ENCODE peak calls at places on chromosome 9, in five cellular contexts. X is heart left ventricle, V is aorta, U is keratinocyte, F is GM23248. G is an unnamed sample.

GRCh38 chr9:137666950-137667670 is 48.3 kb downstream of the EHMT1 start:
- DNase-seq in U (no peak), F (no peak), X (no peak), V (peak), G (no peak)

GRCh38 chr9:4424891-4425290 is 65.4 kb upstream of the SLC1A1 start:
- DNase-seq in U (no peak), X (no peak), V (no peak), F (peak), G (no peak)

GRCh38 chr9:6715755-6716643 is 41.8 kb upstream of the KDM4C start:
- DNase-seq in X (peak), U (no peak), F (peak), V (peak), G (no peak)

GRCh38 chr9:36165766-36166149 is 3.4 kb upstream of the CCIN start:
- DNase-seq in V (no peak), X (no peak), U (no peak), F (peak), G (no peak)

GRCh38 chr9:133786936-133787748 is 49.0 kb upstream of the SARDH start:
- DNase-seq in V (no peak), U (no peak), F (no peak), X (peak), G (no peak)

GRCh38 chr9:105475302-105475701 is 27.5 kb downstream of the FSD1L start:
- DNase-seq in U (no peak), V (no peak), F (peak), X (no peak), G (no peak)

GRCh38 chr9:27340876-27341540 is 44.1 kb upstream of the EQTN start:
- DNase-seq in F (no peak), U (no peak), X (no peak), V (no peak), G (no peak)

GRCh38 chr9:17810728-17811634 is 232.1 kb downstream of the SH3GL2 start:
- DNase-seq in F (peak), U (no peak), V (no peak), X (no peak), G (no peak)

GRCh38 chr9:3027260-3027659 is 183.4 kb upstream of the PUM3 start:
- DNase-seq in X (no peak), V (no peak), F (no peak), U (no peak), G (no peak)

GRCh38 chr9:132798817-132799790 is 79.0 kb downstream of the AK8 start:
- DNase-seq in X (no peak), F (no peak), V (peak), U (no peak), G (no peak)

GRCh38 chr9:31168161-31168560 is 1216.3 kb upstream of the ACO1 start:
- DNase-seq in X (no peak), U (peak), V (no peak), F (no peak), G (peak)

GRCh38 chr9:110048473-110048975 is 159.4 kb downstream of the C9orf152 start:
- DNase-seq in U (no peak), F (peak), X (peak), V (peak), G (no peak)

GRCh38 chr9:110049699-110050450 is 158.1 kb downstream of the C9orf152 start:
- DNase-seq in F (peak), V (peak), U (no peak), X (peak), G (no peak)

GRCh38 chr9:110047955-110048472 is 159.9 kb downstream of the C9orf152 start:
- DNase-seq in X (no peak), U (no peak), F (no peak), V (no peak), G (no peak)

GRCh38 chr9:110047232-110047954 is 160.6 kb downstream of the C9orf152 start:
- DNase-seq in F (no peak), U (no peak), V (no peak), X (no peak), G (no peak)

DNA sequence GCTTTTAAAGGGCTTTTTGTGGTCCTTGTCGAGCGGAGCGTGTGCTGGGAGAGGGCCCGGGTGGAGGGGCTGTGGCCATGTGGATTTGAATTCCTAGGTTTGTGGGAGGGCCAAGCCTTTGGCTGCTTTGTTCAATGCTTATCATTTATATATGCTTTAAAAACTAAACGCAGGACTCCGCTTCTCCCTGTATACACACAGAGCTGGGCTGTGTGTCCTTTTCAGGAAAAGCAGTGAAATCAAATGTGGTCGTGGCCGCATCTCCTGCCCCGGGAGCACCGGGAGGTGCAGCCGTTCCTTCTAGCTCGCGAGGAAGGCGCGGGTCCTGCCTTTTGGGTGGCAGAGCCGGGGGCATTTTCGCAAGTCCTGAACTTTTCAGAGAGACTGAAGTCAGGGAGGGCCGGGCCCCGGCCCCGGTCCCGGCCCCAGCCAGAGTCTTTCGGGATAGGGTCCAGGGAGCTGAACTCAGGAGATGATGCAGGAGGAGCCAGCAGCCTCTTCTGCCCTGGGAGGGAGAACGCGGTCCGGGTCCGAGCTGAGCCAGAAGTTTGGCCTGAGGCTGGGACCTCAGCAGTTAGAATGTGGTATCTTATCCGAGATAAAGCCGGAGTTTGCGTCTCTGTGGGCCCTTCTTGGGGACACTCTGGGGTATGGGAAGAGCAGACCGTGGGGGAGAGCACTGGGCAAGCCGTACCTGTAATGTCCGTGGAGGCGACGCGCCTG is 158.8 kb downstream of the C9orf152 start:
- DNase-seq in U (no peak), X (peak), V (peak), F (peak), G (no peak)
- H3K27ac ChIP-seq in U (peak), X (peak), V (no peak), F (peak), G (peak)

GRCh38 chr9:130282000-130282700 is 16.6 kb downstream of the HMCN2 start:
- DNase-seq in F (peak), V (no peak), X (no peak), U (no peak), G (no peak)
- H3K27ac ChIP-seq in F (no peak), V (no peak), X (peak), U (no peak), G (no peak)

DNA sequence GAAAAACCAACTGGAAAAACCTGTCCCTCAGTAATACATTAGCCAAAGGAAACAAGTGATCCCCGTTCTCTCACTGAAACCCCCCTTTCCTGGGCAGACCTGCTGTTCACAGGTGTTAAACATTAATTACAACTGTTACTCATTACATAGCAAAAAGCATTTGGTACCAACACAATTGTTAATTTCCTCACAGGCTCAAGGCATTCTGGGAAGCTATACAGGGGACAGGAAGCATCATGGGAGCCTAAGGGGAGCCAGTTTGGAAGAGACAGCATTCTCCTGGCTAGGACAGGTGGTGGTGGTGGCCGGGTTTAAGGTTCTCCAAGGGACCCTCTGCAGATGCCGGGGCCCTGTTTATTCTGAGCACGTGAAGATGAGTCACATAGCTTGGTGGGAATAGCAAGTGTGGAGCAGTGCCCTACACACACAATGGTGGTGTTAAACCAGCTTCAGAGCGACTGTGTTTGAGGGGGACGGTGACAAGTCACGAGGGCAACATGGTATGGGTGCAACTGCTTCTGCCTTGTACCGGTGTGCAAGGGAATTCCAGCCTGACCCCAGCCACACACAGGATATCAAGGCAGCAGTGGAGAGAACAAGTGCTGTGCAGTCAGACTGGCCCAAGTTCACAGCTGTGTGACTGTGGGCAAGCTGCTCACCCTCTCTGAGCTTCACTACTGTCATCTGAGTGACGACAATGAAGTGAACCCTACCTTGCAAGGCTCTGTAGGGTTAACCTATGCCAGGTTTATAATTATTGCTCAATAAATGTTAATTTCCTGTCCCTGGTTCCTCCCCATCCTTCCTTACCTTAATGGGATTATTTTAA is 62.7 kb upstream of the SLC25A51 start:
- DNase-seq in F (no peak), V (peak), X (peak), U (no peak), G (no peak)
- H3K27ac ChIP-seq in F (no peak), V (no peak), X (no peak), U (peak), G (peak)

DNA sequence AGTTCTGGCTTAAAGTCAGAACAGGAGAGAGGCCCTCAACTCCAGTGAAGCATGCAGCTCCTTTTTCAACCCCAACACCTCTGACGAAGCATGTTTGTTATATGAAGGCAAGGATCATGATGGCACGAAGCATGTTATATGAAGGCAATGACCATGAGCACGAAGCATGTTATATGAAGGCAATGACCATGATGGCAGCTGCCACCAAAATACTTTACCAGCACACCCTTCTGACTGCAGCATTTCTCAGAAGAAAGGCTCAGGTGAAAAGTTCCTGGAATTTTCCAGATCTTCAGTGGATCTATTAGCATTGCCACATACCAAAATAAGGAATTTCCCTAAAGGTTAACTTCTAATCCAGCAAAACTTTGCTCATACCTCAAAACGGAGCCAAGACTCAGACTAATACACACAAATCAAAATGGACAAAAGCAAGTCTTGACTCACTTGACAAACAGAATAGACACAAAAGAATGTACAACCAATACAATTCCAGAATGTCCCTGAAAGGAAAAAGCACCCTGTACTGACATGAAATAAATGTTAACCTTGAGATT is 217.4 kb downstream of the FANCC start:
- DNase-seq in U (no peak), V (no peak), X (no peak), F (peak), G (no peak)
- H3K27ac ChIP-seq in U (peak), V (no peak), X (peak), F (peak), G (peak)

GRCh38 chr9:123929177-123929869 is 603 bp downstream of the DENND1A start:
- DNase-seq in X (no peak), U (no peak), F (no peak), V (no peak), G (no peak)
- H3K27ac ChIP-seq in X (peak), U (peak), F (peak), V (no peak), G (peak)

GRCh38 chr9:69204869-69205268 is 30.8 kb downstream of the TJP2 start:
- DNase-seq in F (peak), V (no peak), X (no peak), U (no peak), G (no peak)
- H3K27ac ChIP-seq in F (peak), V (no peak), X (peak), U (no peak), G (no peak)

GRCh38 chr9:26262431-26262830 is 584.2 kb upstream of the TUSC1 start:
- DNase-seq in V (no peak), F (peak), X (no peak), U (no peak), G (no peak)

GRCh38 chr9:26261503-26262330 is 583.5 kb upstream of the TUSC1 start:
- DNase-seq in X (no peak), F (peak), U (no peak), V (no peak), G (no peak)

GRCh38 chr9:26264709-26265601 is 586.7 kb upstream of the TUSC1 start:
- DNase-seq in X (no peak), F (peak), V (no peak), U (peak), G (no peak)

GRCh38 chr9:26263451-26263850 is 585.2 kb upstream of the TUSC1 start:
- DNase-seq in V (no peak), U (no peak), X (no peak), F (no peak), G (no peak)

DNA sequence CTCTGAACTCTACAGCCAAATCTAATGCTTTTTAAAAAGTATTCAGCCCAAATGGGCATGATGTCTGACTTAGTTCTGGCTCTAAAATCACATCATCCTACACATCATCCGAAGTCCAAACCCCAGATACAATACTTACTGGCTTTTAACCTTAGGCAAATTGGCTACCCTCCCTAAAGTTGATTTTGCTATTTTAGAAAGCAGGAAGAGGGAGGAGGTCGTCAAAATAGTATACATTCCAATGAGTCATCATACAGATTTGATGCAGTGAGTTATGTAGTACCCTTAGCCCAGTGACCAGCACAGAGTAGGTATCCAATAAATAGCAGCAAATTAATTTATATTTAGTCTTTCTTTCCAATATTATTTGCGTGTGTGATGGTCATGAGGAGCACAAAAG is 582.0 kb upstream of the TUSC1 start:
- DNase-seq in F (peak), U (no peak), X (no peak), V (no peak), G (no peak)
- H3K27ac ChIP-seq in F (peak), U (peak), X (no peak), V (no peak), G (peak)

GRCh38 chr9:98120476-98120875 is 1.5 kb upstream of the TRIM14 start:
- DNase-seq in X (no peak), F (no peak), V (no peak), U (no peak), G (no peak)
- H3K27ac ChIP-seq in X (peak), F (no peak), V (no peak), U (no peak), G (peak)

DNA sequence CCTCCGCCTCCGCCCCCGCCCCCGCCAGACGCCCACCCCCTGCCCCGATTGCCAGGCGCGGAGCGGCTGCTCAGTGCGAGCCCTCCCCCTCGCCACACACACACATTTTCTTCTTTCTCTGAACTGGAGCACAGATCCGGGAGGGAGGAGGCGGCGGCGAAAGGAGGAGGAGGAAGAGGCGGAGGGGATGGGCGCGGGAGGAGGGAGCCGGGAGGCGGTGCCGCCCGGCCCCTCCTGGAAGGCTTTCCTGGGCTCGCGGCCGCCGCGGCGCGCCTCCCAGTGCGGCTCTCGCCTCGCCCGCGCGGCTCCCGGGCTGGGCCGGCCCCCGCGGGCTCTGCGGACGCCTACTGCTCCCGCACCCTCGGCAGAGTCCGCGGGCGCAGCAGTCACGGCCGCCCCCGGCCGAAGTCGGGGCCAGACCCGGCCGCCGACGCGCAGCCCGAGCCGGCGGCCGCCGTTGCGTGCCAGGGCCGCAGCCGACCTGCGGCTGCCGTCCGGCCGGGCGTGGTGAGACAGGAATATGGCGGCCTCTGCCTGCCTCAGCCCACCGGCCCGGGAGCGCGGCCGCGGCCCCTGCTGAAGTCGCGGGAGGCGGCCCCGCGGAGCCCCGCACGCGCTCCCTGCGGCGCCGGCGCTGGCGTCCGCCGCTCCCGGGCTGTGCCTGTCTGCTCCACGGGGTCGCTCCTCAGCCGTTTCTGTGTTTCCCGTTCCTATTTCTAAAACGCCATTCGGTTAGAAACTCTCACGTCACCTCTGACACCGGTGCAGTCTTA is 401 bp upstream of the GNAQ start:
- DNase-seq in F (peak), U (peak), X (peak), V (peak), G (peak)
- H3K27ac ChIP-seq in F (peak), U (peak), X (peak), V (peak), G (peak)

DNA sequence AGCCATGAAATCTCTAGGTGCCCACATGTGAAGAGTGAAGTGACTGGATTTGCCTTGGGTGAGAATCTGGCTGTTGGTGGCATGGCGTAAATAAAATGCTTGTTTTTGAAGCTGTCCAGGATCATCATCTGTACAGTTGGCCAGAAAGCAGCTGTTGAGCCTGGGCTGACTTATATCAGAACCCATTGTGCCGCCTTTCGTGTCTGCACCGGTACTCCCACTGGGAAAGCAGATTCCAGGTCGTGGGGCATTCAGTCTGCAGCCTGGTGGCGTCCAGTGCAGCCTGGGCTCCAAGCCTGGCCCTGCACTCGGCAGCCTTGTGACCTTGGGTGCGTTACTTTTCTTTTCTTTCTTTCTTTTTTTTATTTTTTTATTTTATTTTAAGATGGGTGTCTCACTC is 27.8 kb downstream of the PRRC2B start:
- DNase-seq in F (no peak), V (peak), X (no peak), U (no peak), G (no peak)
- H3K27ac ChIP-seq in F (peak), V (no peak), X (peak), U (no peak), G (peak)